ENCODE peak calls at places on chromosome 7, in six cellular contexts. O is epithelial cell of proximal tubule, N is activated B cell treated with CpG ODN at 0.5 μM for 24 hours, P is chondrocyte, Z is RWPE1, D is WTC11. K is an unnamed sample.

GRCh38 chr7:96055717-96056116 is 266.2 kb downstream of the SLC25A13 start:
- DNase-seq in O (peak), N (no peak), P (no peak), Z (no peak), D (no peak), K (no peak)

GRCh38 chr7:12494354-12495024 is 76.0 kb upstream of the SCIN start:
- DNase-seq in O (no peak), N (no peak), P (no peak), Z (no peak), D (no peak), K (no peak)

GRCh38 chr7:43642897-43643630 is 60.2 kb downstream of the STK17A start:
- DNase-seq in O (no peak), N (no peak), P (no peak), Z (no peak), D (no peak), K (no peak)

GRCh38 chr7:116145245-116145852 is 65.0 kb upstream of the TES start:
- DNase-seq in O (no peak), N (no peak), P (no peak), Z (no peak), D (no peak), K (no peak)

GRCh38 chr7:1664711-1665591 is 5.1 kb upstream of the ELFN1 start:
- DNase-seq in O (no peak), N (peak), P (peak), Z (peak), D (peak), K (peak)

GRCh38 chr7:73741600-73741999 is 3.0 kb upstream of the ABHD11 start:
- DNase-seq in O (no peak), N (no peak), P (no peak), Z (no peak), D (peak), K (no peak)

GRCh38 chr7:54785261-54785660 is 26.2 kb upstream of the SEC61G start:
- DNase-seq in O (no peak), N (no peak), P (no peak), Z (peak), D (no peak), K (no peak)

GRCh38 chr7:148905093-148905666 is 21.1 kb upstream of the EZH2 start:
- DNase-seq in O (no peak), N (no peak), P (no peak), Z (no peak), D (peak), K (no peak)

GRCh38 chr7:128174391-128174790 is 66.7 kb upstream of the LEP start:
- DNase-seq in O (no peak), N (no peak), P (no peak), Z (no peak), D (no peak), K (no peak)

DNA sequence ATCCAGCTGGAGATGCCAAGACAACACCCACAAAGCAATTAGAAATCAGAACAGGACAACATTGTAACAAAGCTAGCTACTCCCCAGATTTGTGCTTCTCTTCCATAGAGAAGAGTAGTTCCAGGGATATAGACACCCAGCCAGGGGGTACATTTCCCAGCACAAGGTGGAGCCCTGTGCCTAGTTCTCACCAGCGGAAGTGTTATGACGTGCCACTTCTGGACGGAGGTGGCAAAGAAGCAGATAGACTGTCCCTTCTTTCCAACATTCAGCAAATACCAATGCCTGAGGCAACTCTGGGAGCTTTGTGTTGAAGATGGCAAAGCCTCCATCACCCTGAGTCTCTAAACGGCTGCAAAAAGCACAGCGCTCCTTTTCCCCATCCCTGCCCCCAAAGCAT is 23.4 kb upstream of the GSAP start:
- DNase-seq in O (no peak), N (no peak), P (no peak), Z (peak), D (no peak), K (no peak)
- TF ChIP-seq CTCF in O (peak), N (no peak), P (peak), Z (peak), D (no peak), K (no peak)

DNA sequence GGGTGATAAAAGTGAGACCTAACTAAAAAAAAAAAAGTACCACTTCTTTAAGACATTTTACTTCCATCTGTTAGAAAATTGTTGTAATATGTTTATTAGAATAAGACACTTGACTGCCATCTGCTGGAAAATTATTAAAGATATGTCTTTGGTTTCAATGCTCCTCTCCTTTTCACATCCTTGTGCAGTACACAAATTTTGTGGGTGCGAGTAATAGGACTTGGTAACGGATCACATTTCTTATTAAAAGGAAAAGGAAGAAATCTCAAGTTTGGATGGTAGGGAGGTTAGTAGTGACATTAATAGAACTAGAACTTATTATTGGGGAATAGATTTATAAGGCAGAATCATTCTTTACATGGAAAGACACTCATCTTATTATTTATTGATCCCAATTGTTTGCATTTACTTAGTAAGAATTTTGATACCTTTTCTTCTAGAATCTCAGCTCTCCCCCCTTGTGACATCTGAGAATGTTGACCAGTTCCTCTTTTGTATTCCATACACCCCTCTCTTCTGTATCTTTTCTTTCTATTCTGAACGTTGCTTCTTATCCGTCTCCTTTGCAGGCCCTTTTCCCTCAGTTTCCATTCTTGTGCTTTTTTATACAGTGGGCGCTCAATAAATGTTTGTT is 43.0 kb upstream of the RPA3 start:
- DNase-seq in O (no peak), N (no peak), P (no peak), Z (peak), D (no peak), K (no peak)
- TF ChIP-seq CTCF in O (peak), N (no peak), P (peak), Z (peak), D (no peak), K (no peak)

DNA sequence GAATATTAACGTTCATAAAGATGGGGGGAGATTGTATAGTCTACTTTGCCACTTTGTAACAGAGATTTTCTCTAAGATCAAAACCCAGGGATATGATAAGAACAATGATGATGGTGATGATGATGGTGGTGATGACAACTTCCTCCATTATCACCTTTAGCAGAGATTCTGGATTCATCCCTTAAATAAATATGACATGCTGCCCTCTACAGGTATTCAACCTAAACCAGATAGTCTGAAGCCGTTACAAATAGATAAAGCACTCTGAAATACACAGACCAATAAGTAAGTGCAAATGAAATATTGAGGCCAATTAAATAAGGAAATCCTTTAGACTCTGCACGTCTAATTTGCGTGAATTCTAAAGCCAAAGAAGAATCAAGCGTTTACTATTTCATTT is 211.5 kb downstream of the CREB5 start:
- DNase-seq in O (no peak), N (no peak), P (no peak), Z (peak), D (no peak), K (no peak)
- TF ChIP-seq CTCF in O (peak), N (no peak), P (peak), Z (peak), D (no peak), K (no peak)

GRCh38 chr7:32039000-32039756 is 31.0 kb downstream of the PDE1C start:
- DNase-seq in O (no peak), N (no peak), P (no peak), Z (no peak), D (peak), K (no peak)
- TF ChIP-seq CTCF in O (no peak), N (no peak), P (peak), Z (no peak), D (no peak), K (no peak)

GRCh38 chr7:155520114-155520513 is 26.2 kb downstream of the CNPY1 start:
- DNase-seq in O (no peak), N (no peak), P (no peak), Z (no peak), D (no peak), K (no peak)

GRCh38 chr7:155523168-155523675 is 23.1 kb downstream of the CNPY1 start:
- DNase-seq in O (no peak), N (no peak), P (peak), Z (no peak), D (no peak), K (no peak)

GRCh38 chr7:155524018-155524556 is 22.3 kb downstream of the CNPY1 start:
- DNase-seq in O (no peak), N (no peak), P (no peak), Z (no peak), D (no peak), K (no peak)

GRCh38 chr7:155521007-155521742 is 25.2 kb downstream of the CNPY1 start:
- DNase-seq in O (no peak), N (no peak), P (no peak), Z (no peak), D (no peak), K (no peak)

GRCh38 chr7:155521743-155522398 is 24.5 kb downstream of the CNPY1 start:
- DNase-seq in O (no peak), N (no peak), P (no peak), Z (no peak), D (no peak), K (no peak)
- TF ChIP-seq CTCF in O (no peak), N (no peak), P (no peak), Z (no peak), D (no peak), K (no peak)

DNA sequence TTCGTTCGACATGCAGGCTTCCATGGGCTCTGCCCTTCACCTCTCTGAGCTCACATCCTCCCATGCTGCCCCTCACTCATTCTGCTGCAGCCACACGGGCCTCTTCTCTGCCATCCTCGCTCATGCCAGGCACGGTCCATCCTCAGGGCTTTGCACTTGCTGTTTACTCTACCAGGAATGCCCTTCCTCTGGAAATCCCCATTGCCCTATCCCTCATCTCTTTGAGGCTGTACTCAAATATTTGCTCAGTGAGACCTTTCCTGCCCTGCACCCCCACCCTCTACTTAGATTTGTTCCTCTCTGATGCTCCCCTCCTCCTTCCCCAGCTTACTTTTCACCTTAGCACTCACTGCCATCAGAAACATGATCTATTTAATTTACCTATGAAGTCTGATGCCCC is 107.0 kb upstream of the ZNF716 start:
- DNase-seq in O (no peak), N (no peak), P (no peak), Z (no peak), D (no peak), K (no peak)
- TF ChIP-seq CTCF in O (no peak), N (no peak), P (no peak), Z (no peak), D (no peak), K (no peak)

GRCh38 chr7:143355450-143356385 is 6.8 kb downstream of the FAM131B start:
- DNase-seq in O (no peak), N (no peak), P (no peak), Z (no peak), D (peak), K (no peak)
- TF ChIP-seq CTCF in O (no peak), N (no peak), P (peak), Z (no peak), D (no peak), K (no peak)